ENCODE peak calls at places on chromosomes 4 and X, in five cellular contexts. P is bronchial epithelial cell, R is colonic mucosa, Q is breast epithelium, K is DND-41. B is an unnamed sample.

GRCh38 chr4:174663254-174663653 is 141.0 kb upstream of the HPGD start:
- DNase-seq in P (peak; percentile 26), R (no peak), Q (no peak), K (no peak), B (no peak)

GRCh38 chrX:123590842-123591491 is 141.9 kb downstream of the THOC2 start:
- DNase-seq in P (peak; percentile 77), R (no peak), Q (no peak), K (no peak), B (no peak)

GRCh38 chr4:4325321-4325720 is 35.3 kb downstream of the ZBTB49 start:
- DNase-seq in P (no peak), R (no peak), Q (no peak), K (no peak), B (no peak)

GRCh38 chrX:72117636-72118215 is 14.0 kb downstream of the RTL5 start:
- DNase-seq in P (no peak), R (no peak), Q (no peak), K (no peak), B (no peak)

GRCh38 chr4:7806724-7807123 is 132.9 kb downstream of the AFAP1 start:
- DNase-seq in P (no peak), R (no peak), Q (no peak), K (no peak), B (no peak)

GRCh38 chr4:78671812-78672440 is 104.2 kb upstream of the BMP2K start:
- DNase-seq in P (no peak), R (no peak), Q (no peak), K (no peak), B (no peak)

GRCh38 chr4:66034671-66035070 is 364.4 kb upstream of the EPHA5 start:
- DNase-seq in P (no peak), R (no peak), Q (no peak), K (no peak), B (no peak)

GRCh38 chrX:3175659-3176438 is 134.6 kb downstream of the ARSF start:
- DNase-seq in P (peak; percentile 45), R (no peak), Q (no peak), K (no peak), B (no peak)

GRCh38 chrX:104270916-104271512 is 16.3 kb upstream of the ESX1 start:
- DNase-seq in P (peak; percentile 47), R (peak; percentile 39), Q (no peak), K (peak; percentile 15), B (peak; percentile 59)

GRCh38 chrX:101208152-101208905 is 11.3 kb upstream of the DRP2 start:
- DNase-seq in P (no peak), R (no peak), Q (no peak), K (no peak), B (no peak)

GRCh38 chr4:164904941-164905340 is 28.0 kb downstream of the APELA start:
- DNase-seq in P (no peak), R (no peak), Q (no peak), K (no peak), B (no peak)

GRCh38 chr4:158578476-158578875 is 56.8 kb downstream of the RXFP1 start:
- DNase-seq in P (peak; percentile 63), R (no peak), Q (no peak), K (no peak), B (no peak)

GRCh38 chr4:167176723-167177367 is 57.4 kb downstream of the SPOCK3 start:
- DNase-seq in P (no peak), R (no peak), Q (no peak), K (no peak), B (no peak)

GRCh38 chr4:152972821-152973613 is 36.9 kb downstream of the FHDC1 start:
- DNase-seq in P (peak; percentile 86), R (no peak), Q (no peak), K (no peak), B (no peak)

GRCh38 chr4:77465271-77465670 is 140.3 kb upstream of the CXCL13 start:
- DNase-seq in P (peak; percentile 46), R (peak; percentile 24), Q (peak; percentile 53), K (no peak), B (peak; percentile 52)
- TF ChIP-seq CTCF in P (peak; percentile 80), R (peak; percentile 33), Q (no peak), K (peak; percentile 33), B (peak; percentile 52)

GRCh38 chrX:12441376-12442128 is 303.3 kb downstream of the FRMPD4 start:
- DNase-seq in P (peak; percentile 60), R (no peak), Q (no peak), K (no peak), B (no peak)
- TF ChIP-seq CTCF in P (no peak), R (no peak), Q (no peak), K (no peak), B (no peak)

DNA sequence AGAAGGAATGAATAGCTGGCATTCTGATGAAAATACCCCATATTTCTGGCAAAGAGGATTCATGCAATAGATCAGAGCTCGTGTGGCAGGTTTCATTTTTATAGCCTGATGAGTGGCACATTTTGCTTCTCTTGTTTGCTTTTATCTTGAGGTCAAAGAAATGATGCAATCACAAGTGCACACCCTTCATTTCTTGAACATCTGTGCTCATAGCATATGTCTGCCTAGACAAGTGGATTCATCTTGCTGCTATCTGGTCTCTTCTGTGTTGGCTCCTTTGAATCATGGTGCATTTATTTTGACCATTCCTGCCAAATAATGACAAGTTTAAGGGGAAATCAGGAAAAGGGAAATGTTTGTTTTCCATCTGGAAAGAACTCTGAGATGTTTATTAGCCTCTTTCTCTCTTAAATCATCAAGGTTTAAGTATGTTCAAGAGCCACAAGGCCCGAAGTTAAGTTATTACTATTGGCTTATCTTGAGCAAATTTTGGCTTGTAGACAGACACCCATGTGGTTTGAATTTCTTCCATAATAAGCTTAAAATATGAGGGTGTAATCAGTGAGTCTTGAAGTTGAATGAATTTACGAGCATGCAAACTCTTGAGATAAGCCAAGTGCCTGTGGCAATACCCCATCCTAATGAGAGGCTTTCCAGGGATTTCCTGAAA is 59.3 kb upstream of the HS3ST1 start:
- DNase-seq in P (peak; percentile 65), R (no peak), Q (no peak), K (no peak), B (no peak)
- TF ChIP-seq CTCF in P (no peak), R (no peak), Q (no peak), K (no peak), B (no peak)

DNA sequence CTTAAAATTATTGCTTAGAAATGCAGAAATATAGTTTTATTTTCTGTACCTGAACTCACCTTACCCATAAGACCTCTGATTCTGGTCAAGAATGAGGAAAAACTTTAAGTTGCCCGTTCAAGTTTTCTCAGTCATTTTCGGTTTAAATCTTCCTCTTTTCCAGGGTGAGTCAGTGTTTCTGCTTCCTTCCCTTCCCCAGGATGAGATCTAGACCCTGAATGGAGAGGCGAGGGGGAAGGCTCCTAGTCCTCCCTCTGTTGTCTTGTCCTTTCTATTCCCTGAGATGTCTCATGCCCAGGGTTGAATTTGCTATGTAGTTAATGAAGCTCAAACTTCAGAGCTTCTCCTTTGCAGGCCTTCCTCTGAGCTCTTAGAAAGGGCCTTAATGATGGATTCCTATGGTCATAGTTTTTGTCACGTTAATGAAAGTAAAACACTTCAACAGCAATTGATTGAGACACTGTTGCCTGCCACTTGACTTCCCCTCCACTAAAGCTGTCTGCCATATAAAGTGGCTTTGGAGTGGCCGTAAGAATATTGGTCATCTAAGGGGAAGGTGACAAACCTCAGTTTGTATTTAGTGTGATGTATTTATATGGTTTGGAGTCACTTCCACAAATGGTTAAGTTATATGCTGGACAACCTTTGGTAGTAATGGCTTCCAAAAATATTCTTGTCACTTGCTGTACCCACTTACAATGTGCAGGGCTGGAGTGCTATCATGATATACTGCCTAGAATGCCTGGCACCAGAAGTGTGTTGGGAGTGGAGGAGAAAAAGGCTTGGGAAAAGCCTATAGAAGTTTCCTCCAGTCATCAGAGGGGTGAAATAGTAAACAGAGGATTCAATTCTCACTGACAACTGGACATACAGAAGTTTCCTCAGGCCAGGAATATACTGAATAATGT is 24.3 kb upstream of the GPRIN3 start:
- DNase-seq in P (no peak), R (no peak), Q (no peak), K (no peak), B (no peak)
- TF ChIP-seq CTCF in P (no peak), R (no peak), Q (no peak), K (no peak), B (no peak)

DNA sequence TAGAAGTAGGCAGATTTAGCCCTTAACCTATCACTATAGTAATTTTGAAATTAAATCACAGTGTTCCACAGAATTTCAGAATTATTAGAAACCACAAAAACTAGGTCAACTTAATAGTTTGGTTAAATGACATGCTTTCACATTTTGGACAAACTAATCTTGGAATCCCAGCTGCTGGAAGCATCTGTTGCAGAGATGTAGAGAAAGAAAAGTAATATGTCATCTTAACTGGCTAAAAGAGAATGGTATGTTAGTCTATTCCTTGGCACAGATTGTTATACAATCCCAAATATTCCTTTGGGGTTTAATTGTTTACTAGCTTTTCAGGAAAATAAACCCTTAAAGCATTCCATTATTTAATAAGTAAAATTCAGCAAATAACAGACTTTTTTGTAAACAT is 519.9 kb downstream of the IL15 start:
- DNase-seq in P (no peak), R (no peak), Q (no peak), K (no peak), B (no peak)
- TF ChIP-seq CTCF in P (no peak), R (no peak), Q (no peak), K (no peak), B (no peak)

DNA sequence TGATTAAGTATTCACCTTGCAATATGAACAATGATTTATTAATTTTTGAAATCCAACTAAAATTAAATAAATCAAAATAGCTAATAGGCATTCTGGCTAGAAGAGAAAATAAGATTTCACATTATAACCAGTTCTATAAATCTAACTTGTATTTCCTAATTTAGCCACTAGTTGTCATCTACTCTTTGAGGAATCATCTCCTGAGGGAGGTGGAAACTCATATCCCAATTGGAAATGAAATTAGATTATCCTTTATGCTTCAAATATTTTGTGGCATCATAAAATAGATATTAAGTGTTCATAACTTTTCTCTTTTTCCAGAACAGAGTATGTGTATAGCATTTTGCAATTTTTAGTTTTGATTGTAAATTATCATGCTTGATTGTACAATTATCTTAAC is 558.5 kb upstream of the DIAPH2 start:
- DNase-seq in P (no peak), R (no peak), Q (no peak), K (no peak), B (no peak)
- TF ChIP-seq CTCF in P (no peak), R (no peak), Q (no peak), K (no peak), B (no peak)